ENCODE peak calls at places on chromosomes 7 and 10, in ten cellular contexts. One of them, this sample, is unnamed.

GRCh38 chr10:44974628-44975431 is 3.8 kb downstream of the DEPP1 start:
- DNase-seq in A549: peak; percentile 72
- DNase-seq in heart left ventricle: peak; percentile 77
- DNase-seq in left ventricle myocardium inferior: peak; percentile 79
- DNase-seq in PC-9: peak; percentile 81
- DNase-seq in right lobe of liver: peak; percentile 76
- DNase-seq in endodermal cell: peak; percentile 90
- DNase-seq in HCT116: peak; percentile 13
- DNase-seq in OCI-LY7: peak; percentile 80
- DNase-seq in ovary: peak; percentile 78
- DNase-seq in this sample: peak; percentile 78

GRCh38 chr7:102236592-102237287 is 49.9 kb upstream of the SH2B2 start:
- DNase-seq in A549: peak; percentile 87
- DNase-seq in heart left ventricle: peak; percentile 45
- DNase-seq in left ventricle myocardium inferior: peak; percentile 50
- DNase-seq in PC-9: peak; percentile 71
- DNase-seq in right lobe of liver: peak; percentile 53
- DNase-seq in endodermal cell: peak; percentile 88
- DNase-seq in HCT116: peak; percentile 28
- DNase-seq in OCI-LY7: peak; percentile 57
- DNase-seq in ovary: peak; percentile 72
- DNase-seq in this sample: peak; percentile 47

GRCh38 chr10:51651063-51651462 is 48.3 kb downstream of the CSTF2T start:
- DNase-seq in A549: no peak
- DNase-seq in heart left ventricle: no peak
- DNase-seq in left ventricle myocardium inferior: no peak
- DNase-seq in PC-9: no peak
- DNase-seq in right lobe of liver: no peak
- DNase-seq in endodermal cell: no peak
- DNase-seq in HCT116: no peak
- DNase-seq in OCI-LY7: no peak
- DNase-seq in ovary: no peak
- DNase-seq in this sample: no peak

GRCh38 chr10:49269523-49269922 is 29.4 kb upstream of the C10orf71 start:
- DNase-seq in A549: no peak
- DNase-seq in heart left ventricle: no peak
- DNase-seq in left ventricle myocardium inferior: no peak
- DNase-seq in PC-9: no peak
- DNase-seq in right lobe of liver: no peak
- DNase-seq in endodermal cell: peak; percentile 24
- DNase-seq in HCT116: no peak
- DNase-seq in OCI-LY7: no peak
- DNase-seq in ovary: no peak
- DNase-seq in this sample: no peak

GRCh38 chr7:135147899-135148721 is at the start of gene TMEM140:
- DNase-seq in A549: no peak
- DNase-seq in heart left ventricle: peak; percentile 62
- DNase-seq in left ventricle myocardium inferior: no peak
- DNase-seq in PC-9: peak; percentile 22
- DNase-seq in right lobe of liver: peak; percentile 70
- DNase-seq in endodermal cell: no peak
- DNase-seq in HCT116: no peak
- DNase-seq in OCI-LY7: peak; percentile 31
- DNase-seq in ovary: no peak
- DNase-seq in this sample: peak; percentile 77

GRCh38 chr7:73906874-73907273 is 45.9 kb downstream of the TMEM270 start:
- DNase-seq in A549: no peak
- DNase-seq in heart left ventricle: no peak
- DNase-seq in left ventricle myocardium inferior: no peak
- DNase-seq in PC-9: no peak
- DNase-seq in right lobe of liver: no peak
- DNase-seq in endodermal cell: no peak
- DNase-seq in HCT116: no peak
- DNase-seq in OCI-LY7: no peak
- DNase-seq in ovary: no peak
- DNase-seq in this sample: no peak

GRCh38 chr7:3955026-3955425 is 654.0 kb downstream of the SDK1 start:
- DNase-seq in A549: no peak
- DNase-seq in heart left ventricle: no peak
- DNase-seq in left ventricle myocardium inferior: no peak
- DNase-seq in PC-9: no peak
- DNase-seq in right lobe of liver: no peak
- DNase-seq in endodermal cell: no peak
- DNase-seq in HCT116: no peak
- DNase-seq in OCI-LY7: no peak
- DNase-seq in ovary: no peak
- DNase-seq in this sample: no peak

GRCh38 chr7:138024765-138025164 is 22.9 kb upstream of the CREB3L2 start:
- DNase-seq in A549: no peak
- DNase-seq in heart left ventricle: no peak
- DNase-seq in left ventricle myocardium inferior: no peak
- DNase-seq in PC-9: no peak
- DNase-seq in right lobe of liver: no peak
- DNase-seq in endodermal cell: no peak
- DNase-seq in HCT116: no peak
- DNase-seq in OCI-LY7: no peak
- DNase-seq in ovary: no peak
- DNase-seq in this sample: no peak

DNA sequence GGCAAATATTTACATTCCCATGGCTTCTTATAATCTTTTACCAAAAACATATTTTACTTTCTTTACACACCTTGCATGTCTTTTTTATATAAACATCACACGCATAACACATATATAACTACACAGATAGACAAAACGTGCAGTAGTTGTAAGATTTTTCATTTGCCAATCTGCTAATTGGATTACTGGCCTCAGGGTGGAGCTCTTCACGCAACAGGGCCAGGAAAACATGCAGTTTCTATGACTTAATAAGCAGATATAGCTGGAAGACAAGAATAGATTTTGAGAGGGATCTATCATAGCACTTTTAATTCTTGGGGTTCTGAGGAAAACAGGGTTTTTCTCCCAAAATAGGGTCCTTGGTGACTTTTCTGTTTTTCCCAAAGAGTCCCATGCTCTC is 12.7 kb downstream of the ACADSB start:
- DNase-seq in A549: no peak
- DNase-seq in heart left ventricle: no peak
- DNase-seq in left ventricle myocardium inferior: no peak
- DNase-seq in PC-9: no peak
- DNase-seq in right lobe of liver: no peak
- DNase-seq in endodermal cell: no peak
- DNase-seq in HCT116: peak; percentile 29
- DNase-seq in OCI-LY7: peak; percentile 14
- DNase-seq in ovary: no peak
- DNase-seq in this sample: no peak
- TF ChIP-seq CTCF in A549: peak; percentile 37
- TF ChIP-seq CTCF in heart left ventricle: no peak
- TF ChIP-seq CTCF in left ventricle myocardium inferior: peak; percentile 20
- TF ChIP-seq CTCF in PC-9: no peak
- TF ChIP-seq CTCF in right lobe of liver: peak; percentile 42
- TF ChIP-seq CTCF in endodermal cell: peak; percentile 55
- TF ChIP-seq CTCF in HCT116: peak; percentile 41
- TF ChIP-seq CTCF in OCI-LY7: peak; percentile 77
- TF ChIP-seq CTCF in ovary: no peak
- TF ChIP-seq CTCF in this sample: no peak

GRCh38 chr10:102287538-102287937 is 42.2 kb downstream of the GBF1 start:
- DNase-seq in A549: no peak
- DNase-seq in heart left ventricle: no peak
- DNase-seq in left ventricle myocardium inferior: no peak
- DNase-seq in PC-9: no peak
- DNase-seq in right lobe of liver: no peak
- DNase-seq in endodermal cell: no peak
- DNase-seq in HCT116: no peak
- DNase-seq in OCI-LY7: no peak
- DNase-seq in ovary: no peak
- DNase-seq in this sample: no peak

GRCh38 chr10:102283890-102284289 is 38.6 kb downstream of the GBF1 start:
- DNase-seq in A549: no peak
- DNase-seq in heart left ventricle: no peak
- DNase-seq in left ventricle myocardium inferior: no peak
- DNase-seq in PC-9: no peak
- DNase-seq in right lobe of liver: no peak
- DNase-seq in endodermal cell: no peak
- DNase-seq in HCT116: no peak
- DNase-seq in OCI-LY7: no peak
- DNase-seq in ovary: no peak
- DNase-seq in this sample: no peak

GRCh38 chr10:102284531-102284930 is 39.2 kb downstream of the GBF1 start:
- DNase-seq in A549: no peak
- DNase-seq in heart left ventricle: no peak
- DNase-seq in left ventricle myocardium inferior: no peak
- DNase-seq in PC-9: no peak
- DNase-seq in right lobe of liver: no peak
- DNase-seq in endodermal cell: no peak
- DNase-seq in HCT116: no peak
- DNase-seq in OCI-LY7: no peak
- DNase-seq in ovary: no peak
- DNase-seq in this sample: no peak

GRCh38 chr10:102283488-102283887 is 38.2 kb downstream of the GBF1 start:
- DNase-seq in A549: no peak
- DNase-seq in heart left ventricle: no peak
- DNase-seq in left ventricle myocardium inferior: no peak
- DNase-seq in PC-9: no peak
- DNase-seq in right lobe of liver: no peak
- DNase-seq in endodermal cell: no peak
- DNase-seq in HCT116: no peak
- DNase-seq in OCI-LY7: no peak
- DNase-seq in ovary: no peak
- DNase-seq in this sample: no peak

DNA sequence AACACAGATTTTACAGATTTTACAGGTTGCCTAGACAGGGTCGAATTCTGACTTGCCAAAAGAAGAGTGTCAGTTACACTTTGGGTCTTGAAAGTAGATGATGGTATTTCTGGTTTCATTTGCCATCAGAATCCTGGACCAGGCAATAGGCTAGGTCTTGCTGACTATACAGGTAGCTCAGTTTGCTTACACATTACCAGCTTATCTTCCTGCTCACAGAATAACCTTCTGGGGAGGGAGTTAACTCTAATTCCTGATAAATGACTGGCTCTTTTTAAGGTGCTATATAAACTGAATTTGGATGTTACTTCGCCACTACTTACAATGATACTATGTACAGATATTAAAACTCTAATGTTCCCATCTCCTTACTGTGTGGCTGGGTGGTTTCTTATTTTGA is 39.8 kb downstream of the GBF1 start:
- DNase-seq in A549: no peak
- DNase-seq in heart left ventricle: no peak
- DNase-seq in left ventricle myocardium inferior: no peak
- DNase-seq in PC-9: no peak
- DNase-seq in right lobe of liver: no peak
- DNase-seq in endodermal cell: no peak
- DNase-seq in HCT116: no peak
- DNase-seq in OCI-LY7: no peak
- DNase-seq in ovary: no peak
- DNase-seq in this sample: no peak
- H3K4me1 ChIP-seq in A549: no peaks in the 10 kb centered on the region
- H3K4me1 ChIP-seq in heart left ventricle: peaks cover 21% of the 10 kb centered on the region
- H3K4me1 ChIP-seq in left ventricle myocardium inferior: peaks cover 96% of the 10 kb centered on the region
- H3K4me1 ChIP-seq in PC-9: no peaks in the 10 kb centered on the region
- H3K4me1 ChIP-seq in right lobe of liver: peaks cover 18% of the 10 kb centered on the region
- H3K4me1 ChIP-seq in endodermal cell: peaks cover 8% of the 10 kb centered on the region
- H3K4me1 ChIP-seq in HCT116: no peaks in the 10 kb centered on the region
- H3K4me1 ChIP-seq in OCI-LY7: peaks cover 12% of the 10 kb centered on the region
- H3K4me1 ChIP-seq in ovary: peaks cover 2% of the 10 kb centered on the region
- H3K4me1 ChIP-seq in this sample: peaks cover 84% of the 10 kb centered on the region

GRCh38 chr10:20489961-20490360 is 407.1 kb downstream of the NEBL start:
- DNase-seq in A549: no peak
- DNase-seq in heart left ventricle: no peak
- DNase-seq in left ventricle myocardium inferior: no peak
- DNase-seq in PC-9: no peak
- DNase-seq in right lobe of liver: no peak
- DNase-seq in endodermal cell: no peak
- DNase-seq in HCT116: no peak
- DNase-seq in OCI-LY7: no peak
- DNase-seq in ovary: no peak
- DNase-seq in this sample: no peak

GRCh38 chr10:20494474-20494873 is 402.6 kb downstream of the NEBL start:
- DNase-seq in A549: no peak
- DNase-seq in heart left ventricle: no peak
- DNase-seq in left ventricle myocardium inferior: no peak
- DNase-seq in PC-9: no peak
- DNase-seq in right lobe of liver: no peak
- DNase-seq in endodermal cell: no peak
- DNase-seq in HCT116: no peak
- DNase-seq in OCI-LY7: no peak
- DNase-seq in ovary: no peak
- DNase-seq in this sample: no peak

GRCh38 chr10:20486791-20487190 is 410.3 kb downstream of the NEBL start:
- DNase-seq in A549: no peak
- DNase-seq in heart left ventricle: no peak
- DNase-seq in left ventricle myocardium inferior: no peak
- DNase-seq in PC-9: no peak
- DNase-seq in right lobe of liver: no peak
- DNase-seq in endodermal cell: no peak
- DNase-seq in HCT116: no peak
- DNase-seq in OCI-LY7: no peak
- DNase-seq in ovary: no peak
- DNase-seq in this sample: no peak

GRCh38 chr10:20492447-20492846 is 404.7 kb downstream of the NEBL start:
- DNase-seq in A549: peak; percentile 1
- DNase-seq in heart left ventricle: no peak
- DNase-seq in left ventricle myocardium inferior: no peak
- DNase-seq in PC-9: no peak
- DNase-seq in right lobe of liver: no peak
- DNase-seq in endodermal cell: no peak
- DNase-seq in HCT116: no peak
- DNase-seq in OCI-LY7: no peak
- DNase-seq in ovary: no peak
- DNase-seq in this sample: no peak
- H3K27ac ChIP-seq in A549: no peak overlapping the region
- H3K27ac ChIP-seq in heart left ventricle: no peak overlapping the region
- H3K27ac ChIP-seq in left ventricle myocardium inferior: no peak overlapping the region
- H3K27ac ChIP-seq in PC-9: no peak overlapping the region
- H3K27ac ChIP-seq in right lobe of liver: no peak overlapping the region
- H3K27ac ChIP-seq in endodermal cell: no peak overlapping the region
- H3K27ac ChIP-seq in HCT116: no peak overlapping the region
- H3K27ac ChIP-seq in OCI-LY7: no peak overlapping the region
- H3K27ac ChIP-seq in ovary: no peak overlapping the region
- H3K27ac ChIP-seq in this sample: no peak overlapping the region

DNA sequence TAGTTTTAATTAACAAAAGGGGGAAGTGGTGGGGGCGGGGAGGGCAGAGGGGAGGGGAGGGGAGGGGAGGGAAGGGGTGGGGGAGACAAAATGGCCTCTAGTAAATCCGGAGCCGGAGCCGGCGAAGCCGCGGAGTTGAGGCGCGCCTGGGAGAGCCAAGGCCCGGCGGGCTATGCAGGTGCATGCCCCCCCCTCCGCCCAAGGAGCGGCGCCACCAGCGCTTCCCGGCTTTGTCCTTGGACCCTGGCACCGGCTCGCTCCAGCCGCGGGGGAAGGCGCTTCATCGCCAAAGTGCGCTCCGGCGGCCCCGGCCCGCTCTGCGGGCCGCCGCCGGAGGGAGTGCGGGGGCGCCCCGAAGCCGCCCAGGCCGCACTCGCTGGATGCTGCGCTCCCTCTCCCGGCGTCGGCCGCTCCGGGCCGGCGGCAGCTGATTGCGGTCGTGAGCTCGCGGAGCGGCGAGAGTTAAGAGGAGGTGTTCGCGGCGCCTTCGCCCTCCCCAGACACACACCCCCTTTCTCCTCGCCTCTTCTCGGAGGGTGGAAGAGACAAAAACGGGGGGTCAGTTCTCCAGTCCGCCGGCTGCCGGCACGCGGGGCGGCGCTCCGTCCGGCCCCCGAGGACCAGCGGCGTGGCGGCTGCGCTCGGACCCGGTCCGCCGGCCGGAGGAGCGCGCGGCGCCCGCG is at the start of gene LRRC4:
- DNase-seq in A549: no peak
- DNase-seq in heart left ventricle: peak; percentile 31
- DNase-seq in left ventricle myocardium inferior: no peak
- DNase-seq in PC-9: peak; percentile 31
- DNase-seq in right lobe of liver: peak; percentile 45
- DNase-seq in endodermal cell: peak; percentile 83
- DNase-seq in HCT116: no peak
- DNase-seq in OCI-LY7: peak; percentile 30
- DNase-seq in ovary: peak; percentile 60
- DNase-seq in this sample: no peak
- TF ChIP-seq CTCF in A549: no peak
- TF ChIP-seq CTCF in heart left ventricle: peak; percentile 31
- TF ChIP-seq CTCF in left ventricle myocardium inferior: peak; percentile 37
- TF ChIP-seq CTCF in PC-9: no peak
- TF ChIP-seq CTCF in right lobe of liver: no peak
- TF ChIP-seq CTCF in endodermal cell: peak; percentile 34
- TF ChIP-seq CTCF in HCT116: no peak
- TF ChIP-seq CTCF in OCI-LY7: no peak
- TF ChIP-seq CTCF in ovary: no peak
- TF ChIP-seq CTCF in this sample: no peak

This sample was measured in psoas muscle.